ENCODE peak calls at places on chromosomes 4 and X, in four cellular contexts. One of them, this sample, is unnamed.
A peak's percentile ranks its signal among the peaks of the same experiment; 100 is the strongest.

GRCh38 chrX:87968118-87968517 is 450.5 kb downstream of the KLHL4 start:
- DNase-seq in H9: no peak
- DNase-seq in H1: no peak
- DNase-seq in IMR-90: no peak
- DNase-seq in this sample: no peak

GRCh38 chr4:173040200-173040599 is 128.4 kb upstream of the GALNT7 start:
- DNase-seq in H9: no peak
- DNase-seq in H1: no peak
- DNase-seq in IMR-90: peak; percentile 4
- DNase-seq in this sample: peak; percentile 6

GRCh38 chrX:7706032-7706431 is 136.9 kb upstream of the VCX start:
- DNase-seq in H9: no peak
- DNase-seq in H1: no peak
- DNase-seq in IMR-90: no peak
- DNase-seq in this sample: no peak

GRCh38 chr4:70721747-70722146 is at the start of gene RUFY3:
- DNase-seq in H9: no peak
- DNase-seq in H1: no peak
- DNase-seq in IMR-90: peak; percentile 98
- DNase-seq in this sample: no peak

GRCh38 chr4:184309241-184310170 is 91.8 kb upstream of the ENPP6 start:
- DNase-seq in H9: no peak
- DNase-seq in H1: peak; percentile 14
- DNase-seq in IMR-90: no peak
- DNase-seq in this sample: no peak

GRCh38 chr4:156781852-156782251 is 189.7 kb downstream of the PDGFC start:
- DNase-seq in H9: no peak
- DNase-seq in H1: no peak
- DNase-seq in IMR-90: peak; percentile 40
- DNase-seq in this sample: no peak

GRCh38 chrX:136950206-136950605 is 69.7 kb upstream of the RBMX start:
- DNase-seq in H9: no peak
- DNase-seq in H1: no peak
- DNase-seq in IMR-90: no peak
- DNase-seq in this sample: no peak

GRCh38 chr4:8350326-8350725 is 80.8 kb downstream of the HTRA3 start:
- DNase-seq in H9: peak; percentile 23
- DNase-seq in H1: no peak
- DNase-seq in IMR-90: no peak
- DNase-seq in this sample: no peak

GRCh38 chrX:134990475-134991473 is at the start of gene SMIM10:
- DNase-seq in H9: peak; percentile 45
- DNase-seq in H1: peak; percentile 55
- DNase-seq in IMR-90: peak; percentile 79
- DNase-seq in this sample: peak; percentile 53

GRCh38 chr4:28490669-28491068 is 1630.0 kb downstream of the STIM2 start:
- DNase-seq in H9: no peak
- DNase-seq in H1: no peak
- DNase-seq in IMR-90: peak; percentile 52
- DNase-seq in this sample: peak; percentile 8

GRCh38 chr4:83334425-83335241 is at the start of gene HPSE:
- DNase-seq in H9: peak; percentile 93
- DNase-seq in H1: peak; percentile 92
- DNase-seq in IMR-90: peak; percentile 21
- DNase-seq in this sample: peak; percentile 81

GRCh38 chr4:40254961-40255721 is 58.3 kb downstream of the RHOH start:
- DNase-seq in H9: no peak
- DNase-seq in H1: no peak
- DNase-seq in IMR-90: peak; percentile 48
- DNase-seq in this sample: no peak

GRCh38 chr4:55215087-55215486 is 89.7 kb upstream of the KDR start:
- DNase-seq in H9: no peak
- DNase-seq in H1: no peak
- DNase-seq in IMR-90: no peak
- DNase-seq in this sample: no peak

GRCh38 chrX:41542151-41542935 is 95.2 kb downstream of the NYX start:
- DNase-seq in H9: no peak
- DNase-seq in H1: no peak
- DNase-seq in IMR-90: peak; percentile 20
- DNase-seq in this sample: peak; percentile 75

GRCh38 chrX:14095702-14096101 is 66.0 kb upstream of the GEMIN8 start:
- DNase-seq in H9: peak; percentile 50
- DNase-seq in H1: peak; percentile 48
- DNase-seq in IMR-90: peak; percentile 53
- DNase-seq in this sample: peak; percentile 65

GRCh38 chr4:7193040-7193958 is 961 bp downstream of the SORCS2 start:
- DNase-seq in H9: peak; percentile 40
- DNase-seq in H1: no peak
- DNase-seq in IMR-90: no peak
- DNase-seq in this sample: peak; percentile 24

GRCh38 chr4:75514949-75515612 is 808 bp downstream of the THAP6 start:
- DNase-seq in H9: no peak
- DNase-seq in H1: no peak
- DNase-seq in IMR-90: no peak
- DNase-seq in this sample: no peak

GRCh38 chr4:54657556-54658313 is at the start of gene KIT:
- DNase-seq in H9: peak; percentile 92
- DNase-seq in H1: peak; percentile 93
- DNase-seq in IMR-90: peak; percentile 32
- DNase-seq in this sample: peak; percentile 94

GRCh38 chr4:70559216-70559830 is 32.7 kb upstream of the AMBN start:
- DNase-seq in H9: no peak
- DNase-seq in H1: peak; percentile 53
- DNase-seq in IMR-90: peak; percentile 34
- DNase-seq in this sample: peak; percentile 56

GRCh38 chr4:25065451-25065850 is 34.7 kb upstream of the LGI2 start:
- DNase-seq in H9: no peak
- DNase-seq in H1: no peak
- DNase-seq in IMR-90: no peak
- DNase-seq in this sample: peak; percentile 23

GRCh38 chr4:37976513-37976912 is 16.3 kb downstream of the PTTG2 start:
- DNase-seq in H9: no peak
- DNase-seq in H1: no peak
- DNase-seq in IMR-90: no peak
- DNase-seq in this sample: no peak

GRCh38 chr4:20829958-20830357 is 129.7 kb downstream of the PACRGL start:
- DNase-seq in H9: no peak
- DNase-seq in H1: no peak
- DNase-seq in IMR-90: peak; percentile 6
- DNase-seq in this sample: peak; percentile 10

GRCh38 chr4:93764647-93765246 is 63.8 kb upstream of the ATOH1 start:
- DNase-seq in H9: no peak
- DNase-seq in H1: no peak
- DNase-seq in IMR-90: peak; percentile 44
- DNase-seq in this sample: peak; percentile 46

GRCh38 chrX:48927736-48928382 is 9.0 kb upstream of the PIM2 start:
- DNase-seq in H9: peak; percentile 77
- DNase-seq in H1: no peak
- DNase-seq in IMR-90: no peak
- DNase-seq in this sample: peak; percentile 82

GRCh38 chrX:15055146-15055930 is 182.1 kb downstream of the MOSPD2 start:
- DNase-seq in H9: no peak
- DNase-seq in H1: no peak
- DNase-seq in IMR-90: peak; percentile 51
- DNase-seq in this sample: peak; percentile 28

GRCh38 chr4:146450524-146450923 is 71.2 kb downstream of the SLC10A7 start:
- DNase-seq in H9: no peak
- DNase-seq in H1: no peak
- DNase-seq in IMR-90: peak; percentile 29
- DNase-seq in this sample: no peak

GRCh38 chr4:89277412-89277811 is 30.2 kb downstream of the GPRIN3 start:
- DNase-seq in H9: no peak
- DNase-seq in H1: no peak
- DNase-seq in IMR-90: no peak
- DNase-seq in this sample: no peak

GRCh38 chr4:8419222-8420041 is 21.1 kb downstream of the ACOX3 start:
- DNase-seq in H9: no peak
- DNase-seq in H1: no peak
- DNase-seq in IMR-90: peak; percentile 57
- DNase-seq in this sample: no peak

GRCh38 chr4:110787781-110788180 is 164.9 kb upstream of the PITX2 start:
- DNase-seq in H9: no peak
- DNase-seq in H1: no peak
- DNase-seq in IMR-90: peak; percentile 27
- DNase-seq in this sample: no peak

GRCh38 chrX:123899701-123900100 is 39.8 kb downstream of the XIAP start:
- DNase-seq in H9: no peak
- DNase-seq in H1: no peak
- DNase-seq in IMR-90: peak; percentile 28
- DNase-seq in this sample: no peak

GRCh38 chrX:126770179-126770578 is 49.4 kb upstream of the PRR32 start:
- DNase-seq in H9: no peak
- DNase-seq in H1: no peak
- DNase-seq in IMR-90: no peak
- DNase-seq in this sample: peak; percentile 64

GRCh38 chr4:57053508-57053907 is 56.7 kb downstream of the IGFBP7 start:
- DNase-seq in H9: no peak
- DNase-seq in H1: no peak
- DNase-seq in IMR-90: peak; percentile 80
- DNase-seq in this sample: no peak

GRCh38 chrX:104564921-104565703 is 887 bp upstream of the IL1RAPL2 start:
- DNase-seq in H9: peak; percentile 28
- DNase-seq in H1: no peak
- DNase-seq in IMR-90: no peak
- DNase-seq in this sample: no peak

GRCh38 chrX:151871244-151871643 is 41.4 kb upstream of the MAGEA4 start:
- DNase-seq in H9: no peak
- DNase-seq in H1: no peak
- DNase-seq in IMR-90: peak; percentile 52
- DNase-seq in this sample: no peak

GRCh38 chrX:48589482-48590162 is 7.7 kb upstream of the WDR13 start:
- DNase-seq in H9: no peak
- DNase-seq in H1: no peak
- DNase-seq in IMR-90: no peak
- DNase-seq in this sample: no peak

DNA sequence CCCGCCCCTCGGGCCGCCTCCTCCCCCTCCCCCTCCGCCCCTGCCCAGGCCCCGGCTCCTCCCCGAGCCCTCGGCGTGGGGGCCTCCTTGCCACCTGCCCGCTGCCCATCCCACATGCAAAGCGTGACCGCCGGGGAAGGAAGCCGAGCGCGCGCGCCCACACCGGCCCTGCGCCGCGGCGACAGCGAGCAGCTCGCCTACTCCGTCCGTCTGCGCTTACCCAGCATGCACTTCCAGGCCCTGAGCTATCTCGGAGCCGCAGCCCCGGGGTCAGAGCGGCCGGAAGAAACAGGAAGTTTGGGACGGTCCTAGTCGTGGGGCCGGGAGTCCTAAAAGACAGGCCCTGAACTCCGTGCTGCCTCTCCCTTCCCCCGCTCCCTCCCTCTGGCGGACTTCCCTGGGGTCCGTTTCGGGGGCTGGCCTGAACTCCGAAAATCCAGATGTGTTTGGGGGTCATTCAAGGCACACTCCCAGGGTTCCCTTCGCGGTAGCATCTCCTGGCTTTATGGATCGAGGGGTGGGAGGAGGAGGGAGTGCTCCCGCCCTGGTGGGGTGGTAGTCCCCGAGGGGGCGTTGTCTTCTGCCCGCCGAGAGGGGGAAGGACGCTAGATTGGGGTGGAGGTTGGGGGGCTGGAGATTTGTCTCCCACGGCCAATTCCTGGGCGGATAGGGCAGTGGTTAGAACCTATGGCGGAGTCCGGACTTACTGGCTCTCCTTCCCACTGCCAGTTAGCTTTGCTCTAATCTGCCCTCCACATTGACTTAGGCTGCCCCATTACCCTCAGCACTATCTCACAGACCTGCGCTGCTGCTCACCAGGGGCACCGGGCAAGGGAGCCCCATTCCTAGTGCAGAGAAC is 25.0 kb upstream of the BCORL1 start:
- DNase-seq in H9: peak; percentile 80
- DNase-seq in H1: no peak
- DNase-seq in IMR-90: peak; percentile 16
- DNase-seq in this sample: peak; percentile 90
- H2BK15ac ChIP-seq in H9: no peak overlapping the region
- H2BK15ac ChIP-seq in H1: no peak overlapping the region
- H2BK15ac ChIP-seq in IMR-90: no peak overlapping the region
- H2BK15ac ChIP-seq in this sample: no peak overlapping the region

DNA sequence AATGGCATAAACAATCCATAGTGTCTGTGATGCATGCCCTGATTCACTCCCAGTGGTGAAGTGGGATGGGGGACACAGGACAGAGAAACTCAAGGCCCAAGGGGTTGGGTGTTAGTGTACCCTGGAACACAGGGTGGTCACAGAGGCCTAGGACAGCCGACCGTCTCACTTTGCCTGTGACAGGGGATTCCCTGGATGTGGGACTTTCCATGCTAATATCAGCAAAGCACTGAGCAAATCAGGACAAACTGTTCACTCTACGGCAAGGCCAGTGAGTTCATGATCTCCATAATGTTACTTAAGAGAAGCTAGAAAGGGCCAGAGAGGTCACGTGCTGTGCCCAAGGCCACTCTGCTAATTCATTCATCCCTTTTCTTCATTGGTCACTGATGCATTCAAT is 158.7 kb upstream of the RBPJ start:
- DNase-seq in H9: no peak
- DNase-seq in H1: no peak
- DNase-seq in IMR-90: no peak
- DNase-seq in this sample: no peak
- H3K9ac ChIP-seq in H9: no peak overlapping the region
- H3K9ac ChIP-seq in H1: no peak overlapping the region
- H3K9ac ChIP-seq in IMR-90: no peak overlapping the region
- H3K9ac ChIP-seq in this sample: no peak overlapping the region

GRCh38 chrX:102845020-102845419 is 92.1 kb upstream of the RAB40AL start:
- DNase-seq in H9: no peak
- DNase-seq in H1: no peak
- DNase-seq in IMR-90: no peak
- DNase-seq in this sample: no peak
- H4K5ac ChIP-seq in H9: no peak overlapping the region
- H4K5ac ChIP-seq in H1: no peak overlapping the region
- H4K5ac ChIP-seq in IMR-90: no peak overlapping the region
- H4K5ac ChIP-seq in this sample: no peak overlapping the region

DNA sequence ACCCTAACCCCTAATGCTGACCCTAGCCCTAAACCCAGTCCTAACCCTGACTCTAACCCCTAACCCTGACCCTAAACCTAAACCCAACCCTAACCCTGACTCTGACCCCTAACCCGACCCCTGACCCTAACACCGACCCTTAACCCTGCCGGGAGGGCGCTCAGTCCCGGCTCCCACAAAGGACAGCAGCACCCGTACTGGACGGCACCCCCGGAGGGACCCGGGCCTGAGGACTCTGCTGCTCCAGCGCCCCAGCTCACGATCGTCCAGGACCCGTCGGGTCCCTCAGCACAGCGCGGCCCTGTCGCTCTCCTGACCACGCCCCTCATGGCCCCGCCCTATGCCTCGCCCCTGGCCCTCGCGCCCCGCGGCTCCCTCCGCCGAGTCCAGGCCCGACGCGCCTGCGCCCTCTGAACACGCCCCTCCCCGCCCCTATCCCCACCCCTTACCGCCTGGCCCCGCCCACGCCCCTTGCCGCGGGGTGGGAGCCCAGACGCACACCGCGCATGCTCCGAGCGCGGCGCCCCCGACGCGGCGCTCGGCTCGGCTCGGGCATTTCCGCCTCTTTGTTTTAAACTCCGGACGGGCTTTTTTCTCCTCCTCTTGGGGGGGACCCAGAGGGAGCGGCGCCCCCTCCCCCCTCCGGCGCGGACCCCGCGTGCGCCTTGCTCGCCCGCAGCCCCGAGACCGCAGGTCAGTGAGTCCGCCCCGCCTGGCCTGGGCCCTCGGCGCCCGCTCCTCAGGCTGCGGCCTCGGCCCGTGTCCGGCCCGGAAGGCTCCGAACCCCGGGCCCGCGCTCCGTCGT is at the start of gene PCGF3:
- DNase-seq in H9: peak; percentile 97
- DNase-seq in H1: peak; percentile 99
- DNase-seq in IMR-90: peak; percentile 92
- DNase-seq in this sample: peak; percentile 96
- H2BK15ac ChIP-seq in H9: no peak within 1 kb of the TSS
- H2BK15ac ChIP-seq in H1: peak within 1 kb of the TSS; percentile 31
- H2BK15ac ChIP-seq in IMR-90: peak within 1 kb of the TSS; percentile 56
- H2BK15ac ChIP-seq in this sample: no peak within 1 kb of the TSS

This sample was measured in mesendoderm.